ENCODE peak calls at places on chromosomes 11 and 22, in six cellular contexts. S is neuronal stem cell, Q is trophoblast cell, D is IMR-90, W is mesenchymal stem cell, K is mesendoderm. O is an unnamed sample.

GRCh38 chr11:57459112-57460016 is 964 bp upstream of the RTN4RL2 start:
- DNase-seq in S (no peak), Q (no peak), D (peak), W (peak), K (peak), O (peak)

GRCh38 chr22:31818481-31819392 is 64.9 kb downstream of the DEPDC5 start:
- DNase-seq in S (no peak), Q (no peak), D (peak), W (no peak), K (peak), O (no peak)

GRCh38 chr11:59264736-59265135 is 52.0 kb upstream of the MPEG1 start:
- DNase-seq in S (no peak), Q (no peak), D (no peak), W (no peak), K (no peak), O (no peak)

GRCh38 chr11:131744847-131745246 is 374.4 kb downstream of the NTM start:
- DNase-seq in S (no peak), Q (no peak), D (peak), W (peak), K (no peak), O (no peak)

GRCh38 chr11:13316528-13316961 is 39.0 kb downstream of the BMAL1 start:
- DNase-seq in S (no peak), Q (no peak), D (peak), W (no peak), K (no peak), O (no peak)

GRCh38 chr11:3227568-3228444 is 4.4 kb downstream of the MRGPRE start:
- DNase-seq in S (no peak), Q (no peak), D (no peak), W (no peak), K (no peak), O (peak)

GRCh38 chr11:103085758-103086365 is 6.1 kb downstream of the DCUN1D5 start:
- DNase-seq in S (no peak), Q (no peak), D (peak), W (no peak), K (no peak), O (no peak)

GRCh38 chr11:126008956-126009355 is 53.7 kb downstream of the CDON start:
- DNase-seq in S (no peak), Q (no peak), D (no peak), W (no peak), K (no peak), O (no peak)

GRCh38 chr11:19676508-19677379 is 35.9 kb upstream of the NAV2 start:
- DNase-seq in S (no peak), Q (no peak), D (no peak), W (no peak), K (no peak), O (no peak)

GRCh38 chr11:73350908-73351636 is 25.1 kb upstream of the RELT start:
- DNase-seq in S (no peak), Q (peak), D (peak), W (peak), K (peak), O (peak)

GRCh38 chr11:134034496-134035381 is 34.1 kb upstream of the JAM3 start:
- DNase-seq in S (no peak), Q (no peak), D (no peak), W (no peak), K (no peak), O (no peak)

DNA sequence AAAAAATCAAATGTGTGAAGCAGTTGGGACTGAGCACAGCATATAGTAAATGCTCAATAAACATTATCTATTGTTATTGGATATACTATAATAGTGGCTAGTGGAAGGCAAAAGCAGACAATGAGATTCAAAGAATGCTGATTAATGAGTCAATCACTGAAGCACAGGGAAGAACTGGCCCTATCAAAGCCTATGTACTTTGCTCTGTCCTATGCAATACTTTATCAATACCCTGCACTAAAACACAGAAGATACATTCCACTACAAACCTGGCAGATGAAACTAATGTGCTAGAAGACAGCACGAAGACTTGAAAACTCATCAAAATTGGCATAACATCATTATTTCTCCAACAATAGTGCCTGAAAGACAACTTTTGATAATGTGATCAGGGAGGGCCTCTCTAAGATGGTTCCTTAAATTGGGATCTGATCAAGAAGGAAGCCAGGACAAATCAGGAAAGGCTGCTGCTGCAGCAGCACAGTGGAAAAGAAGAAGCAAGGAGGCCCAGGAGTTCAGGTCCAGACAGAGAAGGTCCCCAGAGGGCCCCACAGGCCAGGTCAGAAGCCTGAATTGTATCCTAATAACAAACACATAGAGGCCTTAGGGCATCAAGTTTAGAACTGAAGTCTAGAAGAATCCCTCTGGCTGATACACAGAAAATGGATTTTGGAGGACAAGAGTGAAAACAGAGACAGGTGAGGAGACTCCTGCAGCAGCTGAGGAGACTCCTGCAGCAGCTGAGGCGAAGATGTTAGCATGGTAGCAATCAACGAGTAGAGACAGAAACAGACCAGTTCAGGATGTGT is 18.6 kb downstream of the PI4KA start:
- DNase-seq in S (no peak), Q (no peak), D (no peak), W (no peak), K (no peak), O (no peak)
- H2BK120ac ChIP-seq in S (no peak), Q (no peak), D (no peak), W (no peak), K (no peak), O (no peak)

GRCh38 chr11:66868726-66869291 is 11.9 kb downstream of the LRFN4 start:
- DNase-seq in S (peak), Q (peak), D (no peak), W (no peak), K (peak), O (peak)
- H2BK120ac ChIP-seq in S (no peak), Q (no peak), D (no peak), W (no peak), K (no peak), O (no peak)

GRCh38 chr11:15114501-15115475 is at the start of gene INSC:
- DNase-seq in S (peak), Q (no peak), D (peak), W (peak), K (peak), O (peak)

GRCh38 chr11:15113381-15113780 is 1.3 kb upstream of the INSC start:
- DNase-seq in S (no peak), Q (no peak), D (no peak), W (no peak), K (no peak), O (no peak)

GRCh38 chr11:15117751-15118150 is 3.0 kb downstream of the INSC start:
- DNase-seq in S (no peak), Q (no peak), D (no peak), W (no peak), K (no peak), O (no peak)

GRCh38 chr11:15118431-15118830 is 3.7 kb downstream of the INSC start:
- DNase-seq in S (no peak), Q (no peak), D (no peak), W (no peak), K (no peak), O (no peak)

DNA sequence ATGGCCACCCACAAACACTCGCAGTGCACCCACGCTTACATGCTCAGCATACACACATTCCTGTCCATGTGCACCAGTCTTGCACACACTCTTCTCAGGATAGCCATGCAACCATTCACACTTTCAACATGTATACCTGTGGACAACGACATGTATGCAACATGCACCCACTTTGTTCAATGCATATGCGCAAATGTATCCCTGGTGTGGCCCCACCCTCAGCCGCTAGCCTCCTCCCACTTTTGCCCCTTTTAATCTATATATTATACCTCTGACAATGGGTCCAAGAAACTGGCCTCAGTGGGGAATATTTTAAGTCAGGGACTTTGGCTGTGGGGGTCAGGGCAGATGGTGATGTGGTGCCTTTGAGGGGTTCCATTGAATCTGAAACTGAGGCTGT is 963 bp downstream of the INSC start:
- DNase-seq in S (no peak), Q (no peak), D (no peak), W (no peak), K (no peak), O (no peak)
- H2BK120ac ChIP-seq in S (no peak), Q (no peak), D (peak), W (no peak), K (no peak), O (no peak)

GRCh38 chr22:41380993-41381328 is 781 bp upstream of the TEF start:
- DNase-seq in S (no peak), Q (peak), D (peak), W (peak), K (no peak), O (no peak)
- H2BK120ac ChIP-seq in S (peak), Q (peak), D (peak), W (peak), K (no peak), O (no peak)

GRCh38 chr22:49487950-49488349 is 339.7 kb downstream of the BRD1 start:
- DNase-seq in S (no peak), Q (peak), D (no peak), W (no peak), K (peak), O (peak)
- H2BK120ac ChIP-seq in S (no peak), Q (peak), D (no peak), W (no peak), K (no peak), O (no peak)

DNA sequence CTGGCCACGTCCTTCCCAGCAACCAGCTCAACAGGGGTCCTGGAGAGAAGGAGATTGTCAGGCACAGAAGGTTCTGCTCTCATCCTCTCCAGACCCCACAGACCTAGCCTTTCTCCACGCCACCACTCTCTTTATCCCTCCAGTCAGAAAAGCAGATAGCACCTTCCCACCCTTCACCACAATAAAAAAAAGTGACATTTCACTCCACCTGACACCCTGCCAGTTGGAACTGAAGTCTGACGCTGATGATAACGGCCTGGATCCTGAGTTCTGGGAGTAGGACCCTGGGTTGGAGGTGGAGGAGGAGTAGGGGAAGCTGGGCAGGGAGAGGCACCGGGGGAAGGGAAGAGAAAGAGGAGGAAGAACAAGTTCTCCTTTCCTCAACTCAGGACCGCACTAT is 127.5 kb upstream of the ANO1 start:
- DNase-seq in S (no peak), Q (no peak), D (no peak), W (no peak), K (no peak), O (no peak)
- H2BK120ac ChIP-seq in S (no peak), Q (no peak), D (peak), W (no peak), K (no peak), O (no peak)

GRCh38 chr11:62752177-62752785 is 1.7 kb downstream of the ZBTB3 start:
- DNase-seq in S (no peak), Q (peak), D (no peak), W (no peak), K (no peak), O (no peak)

GRCh38 chr11:62753736-62754603 is at the start of gene ZBTB3:
- DNase-seq in S (peak), Q (peak), D (peak), W (peak), K (peak), O (peak)

GRCh38 chr11:62752994-62753735 is 795 bp downstream of the ZBTB3 start:
- DNase-seq in S (no peak), Q (peak), D (no peak), W (no peak), K (no peak), O (no peak)

GRCh38 chr11:62755086-62755615 is 1.2 kb upstream of the ZBTB3 start:
- DNase-seq in S (no peak), Q (no peak), D (no peak), W (no peak), K (no peak), O (no peak)

DNA sequence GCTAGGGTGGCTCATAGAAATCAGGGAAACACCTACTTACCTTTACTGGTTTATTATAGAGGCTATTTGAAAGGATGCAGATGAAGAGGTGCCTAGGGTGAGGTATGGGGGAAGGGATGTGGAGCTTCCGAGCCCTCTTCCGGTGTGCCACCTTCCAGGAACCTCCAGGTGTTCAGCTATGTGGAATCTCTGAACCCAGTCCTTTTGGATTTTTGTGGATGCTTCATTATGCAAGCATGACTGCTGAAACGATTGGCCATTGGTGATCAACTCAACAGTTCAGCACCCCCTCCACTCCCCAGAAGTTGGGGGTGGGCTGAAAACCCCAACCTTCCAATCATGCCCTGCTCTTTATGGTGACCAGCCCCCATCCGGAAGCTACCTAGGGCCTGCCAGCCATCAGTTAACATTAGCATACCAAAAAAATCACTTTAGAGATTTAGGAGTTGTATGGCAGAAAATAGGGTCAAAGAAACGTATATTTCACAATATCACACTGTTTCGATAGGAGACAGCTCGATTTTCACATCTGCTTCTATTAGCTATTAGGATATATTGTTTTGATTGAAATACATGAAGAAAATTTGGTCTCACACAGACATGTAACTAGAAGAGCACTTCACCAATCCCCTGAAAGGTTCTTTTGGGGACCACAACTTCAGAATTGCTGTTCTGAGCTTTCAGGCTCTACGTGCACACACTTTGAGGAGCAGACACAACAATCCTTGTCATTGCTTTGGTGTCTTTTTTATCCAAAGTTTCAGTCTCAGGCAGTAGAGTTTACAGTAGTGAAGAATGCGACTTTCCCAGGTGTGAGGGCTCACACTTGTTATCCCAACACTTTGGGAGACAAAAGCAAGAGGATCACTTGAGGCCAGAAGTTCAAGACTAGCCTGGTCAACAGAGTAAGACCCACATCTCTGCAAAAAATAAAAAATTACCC is 3.3 kb upstream of the POLR2G start:
- DNase-seq in S (no peak), Q (no peak), D (no peak), W (no peak), K (peak), O (peak)
- H2BK120ac ChIP-seq in S (no peak), Q (no peak), D (no peak), W (no peak), K (peak), O (no peak)

GRCh38 chr22:23179381-23180294 is 671 bp upstream of the BCR start:
- DNase-seq in S (no peak), Q (peak), D (no peak), W (no peak), K (peak), O (no peak)

GRCh38 chr22:23180301-23180892 is at the start of gene BCR:
- DNase-seq in S (no peak), Q (peak), D (peak), W (peak), K (peak), O (no peak)

GRCh38 chr22:23177197-23177596 is 3.1 kb upstream of the BCR start:
- DNase-seq in S (no peak), Q (peak), D (no peak), W (no peak), K (no peak), O (no peak)

GRCh38 chr22:23176645-23177027 is 3.7 kb upstream of the BCR start:
- DNase-seq in S (no peak), Q (no peak), D (no peak), W (no peak), K (no peak), O (no peak)

DNA sequence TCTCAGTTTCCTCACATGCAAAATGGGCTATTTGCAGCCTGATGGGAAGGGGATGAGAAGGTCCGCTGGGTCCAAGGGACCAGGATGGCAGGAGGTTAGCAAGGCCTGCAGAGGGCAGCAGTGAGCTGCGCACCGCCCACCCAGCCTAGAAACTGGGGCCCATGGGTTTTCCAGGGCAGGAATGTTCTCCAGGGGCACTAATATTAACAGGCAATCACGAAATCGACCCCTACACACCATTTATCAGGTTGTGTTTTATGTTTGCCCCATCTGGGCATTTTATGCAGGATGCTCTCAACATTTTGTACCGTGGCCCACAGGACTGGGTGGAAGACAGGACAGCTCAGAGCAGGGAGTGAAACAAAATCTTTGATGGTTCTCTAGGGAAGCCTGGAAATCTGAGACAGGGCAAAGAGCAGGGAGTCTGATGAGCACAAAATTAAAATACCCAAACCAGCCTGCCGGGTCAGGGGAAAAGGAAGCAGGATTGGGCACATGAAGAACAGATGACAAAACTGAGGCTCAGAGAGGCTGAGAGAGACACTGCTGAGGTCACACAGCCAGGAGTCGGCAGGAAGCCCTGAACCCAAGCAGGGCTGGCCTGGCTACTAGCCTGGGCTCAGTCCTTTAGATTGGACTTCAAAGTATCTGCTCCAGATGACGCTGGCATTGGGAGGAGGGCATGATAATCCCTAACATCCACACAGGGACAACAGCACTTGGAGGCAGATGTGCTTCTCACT is 1.6 kb upstream of the BCR start:
- DNase-seq in S (no peak), Q (peak), D (peak), W (peak), K (peak), O (peak)
- H2BK120ac ChIP-seq in S (peak), Q (no peak), D (no peak), W (no peak), K (no peak), O (no peak)